ENCODE peak calls at places on chromosome 18, in six cellular contexts. A, O, F, H, S and I are unnamed samples.

GRCh38 chr18:37935086-37935485 is 369.5 kb upstream of the CELF4 start:
- DNase-seq in A (no peak), O (no peak), F (no peak), H (no peak), S (no peak), I (no peak)

GRCh38 chr18:11494093-11494492 is 115.3 kb upstream of the SLC35G4 start:
- DNase-seq in A (no peak), O (no peak), F (no peak), H (no peak), S (no peak), I (no peak)

GRCh38 chr18:35144628-35145027 is 96.2 kb upstream of the ZNF397 start:
- DNase-seq in A (no peak), O (no peak), F (no peak), H (no peak), S (no peak), I (no peak)

GRCh38 chr18:79951545-79952456 is at the start of gene SLC66A2:
- DNase-seq in A (peak), O (peak), F (peak), H (peak), S (peak), I (no peak)

GRCh38 chr18:46324556-46324955 is 220.4 kb downstream of the HAUS1 start:
- DNase-seq in A (no peak), O (no peak), F (peak), H (no peak), S (no peak), I (peak)

GRCh38 chr18:48460929-48461583 is 51.9 kb upstream of the ZBTB7C start:
- DNase-seq in A (no peak), O (no peak), F (peak), H (no peak), S (no peak), I (no peak)

GRCh38 chr18:78630981-78631510 is 348.6 kb upstream of the SALL3 start:
- DNase-seq in A (peak), O (peak), F (no peak), H (no peak), S (no peak), I (no peak)

GRCh38 chr18:48325115-48325670 is 84.0 kb downstream of the ZBTB7C start:
- DNase-seq in A (no peak), O (no peak), F (no peak), H (no peak), S (no peak), I (no peak)

GRCh38 chr18:49227456-49227855 is 233.0 kb downstream of the DYM start:
- DNase-seq in A (no peak), O (no peak), F (no peak), H (no peak), S (no peak), I (no peak)

GRCh38 chr18:32480581-32480980 is 9.9 kb upstream of the GAREM1 start:
- DNase-seq in A (no peak), O (no peak), F (no peak), H (no peak), S (no peak), I (no peak)

GRCh38 chr18:12420831-12421421 is 13.2 kb downstream of the PRELID3A start:
- DNase-seq in A (peak), O (no peak), F (no peak), H (no peak), S (peak), I (no peak)

GRCh38 chr18:44771572-44771956 is 90.9 kb downstream of the SETBP1 start:
- DNase-seq in A (no peak), O (no peak), F (no peak), H (no peak), S (no peak), I (no peak)

GRCh38 chr18:7598167-7599062 is 31.3 kb downstream of the PTPRM start:
- DNase-seq in A (no peak), O (no peak), F (peak), H (no peak), S (peak), I (no peak)

GRCh38 chr18:23250893-23251656 is 115.8 kb downstream of the CABLES1 start:
- DNase-seq in A (no peak), O (no peak), F (peak), H (no peak), S (no peak), I (no peak)

DNA sequence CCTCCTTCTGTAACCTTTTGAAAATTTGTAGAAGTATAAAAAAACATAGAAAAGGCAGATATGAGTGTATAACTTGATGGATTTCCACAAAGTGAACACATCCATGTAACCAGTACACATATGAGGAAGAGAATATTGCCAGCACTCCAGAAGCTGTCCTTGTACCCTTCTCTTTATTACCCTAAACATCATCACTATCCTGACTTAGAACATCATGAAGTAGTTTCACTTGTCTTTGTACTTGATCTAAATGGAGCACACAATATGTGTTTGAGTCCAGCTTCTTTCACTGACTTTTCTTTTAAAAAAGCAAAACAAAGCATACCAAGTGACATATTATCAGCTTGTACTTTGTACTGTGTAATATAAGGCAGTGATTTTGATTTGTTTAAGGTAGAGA is 154.0 kb downstream of the PHLPP1 start:
- DNase-seq in A (no peak), O (no peak), F (no peak), H (no peak), S (no peak), I (no peak)
- H3K4me3 ChIP-seq in A (no peak), O (no peak), F (no peak), H (no peak), S (no peak), I (no peak)

DNA sequence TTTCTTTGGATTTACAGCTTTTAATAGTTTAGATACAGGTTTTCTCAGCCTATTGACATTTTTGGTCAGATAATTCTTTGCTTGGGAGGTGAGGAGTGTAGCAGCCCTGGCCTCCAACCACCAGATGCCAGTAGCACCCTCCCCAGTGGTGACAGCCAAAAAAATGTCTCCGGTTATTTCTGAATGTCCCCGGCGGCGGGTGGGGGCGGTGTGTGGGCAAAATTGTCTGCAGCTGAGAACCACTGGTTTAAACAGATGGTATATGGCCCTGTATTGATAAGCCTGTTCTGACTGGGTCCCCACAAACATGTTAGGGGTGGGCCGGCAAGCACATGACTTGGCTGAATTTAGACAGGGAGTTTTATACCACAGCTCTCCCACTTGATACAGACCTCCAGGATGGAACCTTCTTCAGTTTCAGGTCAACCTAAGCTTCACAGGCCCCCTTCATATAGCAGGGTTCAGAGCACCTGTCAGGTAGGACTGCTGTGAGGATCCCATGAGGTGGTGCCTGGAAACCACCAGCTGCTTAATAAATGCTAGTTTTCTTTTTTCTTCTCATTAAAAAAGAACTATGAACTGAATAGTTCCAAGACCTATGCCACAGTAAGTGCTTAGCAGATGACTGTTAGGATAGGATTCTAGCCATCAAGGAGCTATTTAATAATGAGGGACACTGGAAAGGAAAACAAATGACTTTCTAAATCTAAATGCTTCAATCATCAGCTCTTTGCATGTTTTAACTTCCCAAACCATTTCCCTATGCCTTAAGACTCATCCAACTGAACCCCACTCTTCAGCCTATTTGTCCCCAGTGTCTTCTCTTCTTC is 18.1 kb downstream of the LPIN2 start:
- DNase-seq in A (no peak), O (no peak), F (no peak), H (no peak), S (no peak), I (no peak)
- TF ChIP-seq CTCF in A (peak), O (no peak), F (peak), H (peak), S (no peak), I (peak)

GRCh38 chr18:498901-499300 is 1.6 kb downstream of the COLEC12 start:
- DNase-seq in A (no peak), O (no peak), F (no peak), H (no peak), S (no peak), I (no peak)
- H3K4me3 ChIP-seq in A (peak), O (peak), F (peak), H (peak), S (peak), I (peak)

GRCh38 chr18:74556166-74556565 is 21.9 kb downstream of the CNDP1 start:
- DNase-seq in A (no peak), O (no peak), F (no peak), H (no peak), S (no peak), I (no peak)

GRCh38 chr18:74550886-74551285 is 16.6 kb downstream of the CNDP1 start:
- DNase-seq in A (no peak), O (no peak), F (no peak), H (no peak), S (no peak), I (no peak)

GRCh38 chr18:74549591-74550104 is 15.3 kb downstream of the CNDP1 start:
- DNase-seq in A (no peak), O (no peak), F (no peak), H (no peak), S (no peak), I (no peak)

GRCh38 chr18:74546751-74547530 is 12.6 kb downstream of the CNDP1 start:
- DNase-seq in A (no peak), O (no peak), F (peak), H (no peak), S (no peak), I (peak)

GRCh38 chr18:74551936-74552555 is 17.7 kb downstream of the CNDP1 start:
- DNase-seq in A (peak), O (peak), F (peak), H (peak), S (peak), I (peak)
- TF ChIP-seq CTCF in A (peak), O (peak), F (peak), H (peak), S (peak), I (peak)

GRCh38 chr18:40851014-40851429 is 1104.0 kb upstream of the PIK3C3 start:
- DNase-seq in A (no peak), O (no peak), F (peak), H (no peak), S (no peak), I (no peak)
- H3K4me3 ChIP-seq in A (no peak), O (no peak), F (no peak), H (no peak), S (no peak), I (no peak)

GRCh38 chr18:25352629-25353005 is 651 bp upstream of the ZNF521 start:
- DNase-seq in A (no peak), O (no peak), F (no peak), H (no peak), S (no peak), I (no peak)

GRCh38 chr18:25351280-25351772 is 640 bp downstream of the ZNF521 start:
- DNase-seq in A (no peak), O (no peak), F (no peak), H (no peak), S (no peak), I (no peak)

GRCh38 chr18:25353080-25353479 is 1.1 kb upstream of the ZNF521 start:
- DNase-seq in A (no peak), O (no peak), F (no peak), H (no peak), S (no peak), I (no peak)

GRCh38 chr18:25350561-25351201 is 1.3 kb downstream of the ZNF521 start:
- DNase-seq in A (peak), O (peak), F (peak), H (no peak), S (peak), I (no peak)

GRCh38 chr18:25351773-25352628 is at the start of gene ZNF521:
- DNase-seq in A (peak), O (peak), F (peak), H (no peak), S (peak), I (peak)
- TF ChIP-seq CTCF in A (no peak), O (no peak), F (peak), H (no peak), S (no peak), I (peak)

DNA sequence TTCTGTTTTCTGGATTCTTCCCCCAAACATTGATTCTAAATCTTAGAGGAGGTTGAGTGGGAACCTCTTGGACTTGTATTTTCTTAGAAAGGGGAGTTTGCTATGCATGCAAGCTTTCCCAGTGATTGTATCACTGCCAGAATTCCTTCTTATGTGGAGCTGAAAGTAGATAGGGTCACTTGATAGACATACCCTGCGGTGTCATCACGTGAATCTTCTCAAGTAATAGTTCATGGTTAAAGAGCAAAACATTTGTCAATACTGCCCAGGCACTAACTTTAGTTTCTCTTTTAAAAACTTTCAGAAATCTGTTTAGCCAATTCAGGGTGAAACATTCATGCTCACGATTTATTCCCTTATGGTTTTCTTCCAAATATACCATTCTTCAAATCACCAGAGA is 6.4 kb downstream of the PMAIP1 start:
- DNase-seq in A (no peak), O (no peak), F (no peak), H (no peak), S (no peak), I (no peak)
- H3K4me3 ChIP-seq in A (no peak), O (no peak), F (no peak), H (no peak), S (no peak), I (no peak)

GRCh38 chr18:3867768-3868445 is 417.9 kb downstream of the TGIF1 start:
- DNase-seq in A (no peak), O (no peak), F (peak), H (no peak), S (no peak), I (no peak)

GRCh38 chr18:3870914-3871313 is 420.9 kb downstream of the TGIF1 start:
- DNase-seq in A (no peak), O (no peak), F (no peak), H (no peak), S (no peak), I (no peak)

GRCh38 chr18:3871687-3872086 is 421.7 kb downstream of the TGIF1 start:
- DNase-seq in A (no peak), O (no peak), F (no peak), H (no peak), S (no peak), I (no peak)

GRCh38 chr18:3867252-3867651 is 417.3 kb downstream of the TGIF1 start:
- DNase-seq in A (no peak), O (no peak), F (no peak), H (no peak), S (no peak), I (no peak)

DNA sequence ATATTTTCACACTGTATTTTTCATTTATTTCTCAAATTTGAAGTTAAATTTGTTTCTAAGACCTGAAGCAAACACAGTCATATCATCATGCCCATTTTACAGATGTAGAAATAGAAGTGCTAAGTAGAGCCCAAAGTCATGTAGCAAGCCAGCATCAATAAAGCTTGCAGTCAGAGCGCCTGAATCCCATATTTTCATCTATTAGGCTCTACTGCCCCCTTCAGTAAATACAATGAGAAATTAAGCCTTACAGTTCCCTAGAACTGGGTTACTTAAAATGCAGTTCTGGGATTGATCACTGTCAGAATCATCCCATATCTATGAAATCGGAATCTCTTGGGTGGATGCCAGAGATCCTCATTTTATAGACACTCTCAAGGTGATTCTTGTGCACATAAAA is 419.9 kb downstream of the TGIF1 start:
- DNase-seq in A (no peak), O (no peak), F (peak), H (no peak), S (no peak), I (peak)
- TF ChIP-seq CTCF in A (peak), O (peak), F (peak), H (no peak), S (peak), I (peak)

DNA sequence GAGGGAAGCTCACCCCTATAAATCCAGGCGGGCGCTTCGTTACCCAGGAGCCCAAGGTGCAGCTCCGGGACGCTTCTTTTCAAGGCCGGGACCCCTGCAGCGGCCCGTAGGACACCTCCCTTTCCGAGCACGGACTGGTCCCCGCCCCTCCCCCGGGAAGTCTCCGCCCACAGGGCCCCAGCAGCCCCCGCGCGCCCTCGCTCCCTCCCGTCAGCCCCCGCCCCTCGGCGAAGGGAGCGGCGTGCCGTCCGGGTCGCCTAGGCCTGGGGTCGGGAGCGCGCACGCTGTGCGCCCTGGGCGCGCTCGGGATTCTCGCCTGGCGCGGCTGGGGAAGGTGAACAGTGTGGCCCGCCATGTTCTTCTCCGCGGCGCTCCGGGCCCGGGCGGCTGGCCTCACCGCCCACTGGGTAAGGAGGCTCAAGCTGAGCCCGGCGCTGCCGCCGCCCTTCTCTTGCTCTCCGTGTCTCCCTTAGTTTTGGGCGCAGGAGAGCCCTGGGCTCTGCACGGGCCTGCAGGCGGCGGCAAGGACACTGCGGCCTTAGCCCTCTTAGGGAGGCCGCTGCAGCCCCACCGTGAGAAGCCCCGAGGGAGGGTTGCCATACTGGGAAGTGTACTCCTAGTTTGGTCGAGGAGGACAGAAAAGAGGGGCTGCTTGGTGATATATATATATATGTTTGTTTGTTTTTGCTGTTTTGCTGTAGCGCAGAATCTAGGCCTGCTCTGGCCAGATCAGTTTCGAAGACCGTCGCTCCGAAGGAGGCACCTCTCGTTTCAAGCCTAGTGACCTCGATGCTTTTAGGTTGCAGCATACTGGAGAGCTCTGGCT is at the start of gene NDUFV2:
- DNase-seq in A (peak), O (peak), F (peak), H (peak), S (peak), I (peak)
- H3K4me3 ChIP-seq in A (peak), O (peak), F (peak), H (peak), S (peak), I (peak)